ENCODE peak calls at places on chromosomes 5 and 9, in seven cellular contexts. One of them, this sample, is unnamed.

GRCh38 chr5:6783787-6784186 is 70.6 kb downstream of the TENT4A start:
- DNase-seq in ascending aorta: no peak
- DNase-seq in EL: no peak
- DNase-seq in T follicular helper cell: no peak
- DNase-seq in AG08395: no peak
- DNase-seq in GM12892: no peak
- DNase-seq in iPS-NIHi11: no peak
- DNase-seq in this sample: no peak

GRCh38 chr5:32791536-32792240 is 80.6 kb downstream of the NPR3 start:
- DNase-seq in ascending aorta: no peak
- DNase-seq in AG08395: no peak
- DNase-seq in iPS-NIHi11: no peak
- DNase-seq in GM12892: no peak
- DNase-seq in T follicular helper cell: no peak
- DNase-seq in EL: peak
- DNase-seq in this sample: no peak

GRCh38 chr9:89952401-89952800 is 347.6 kb downstream of the GADD45G start:
- DNase-seq in iPS-NIHi11: no peak
- DNase-seq in AG08395: peak
- DNase-seq in EL: no peak
- DNase-seq in GM12892: no peak
- DNase-seq in T follicular helper cell: no peak
- DNase-seq in ascending aorta: no peak
- DNase-seq in this sample: no peak

GRCh38 chr5:104061707-104062106 is 499.1 kb upstream of the NUDT12 start:
- DNase-seq in ascending aorta: no peak
- DNase-seq in T follicular helper cell: no peak
- DNase-seq in iPS-NIHi11: no peak
- DNase-seq in EL: no peak
- DNase-seq in AG08395: no peak
- DNase-seq in GM12892: no peak
- DNase-seq in this sample: no peak

GRCh38 chr9:119004618-119004990 is 364.6 kb downstream of the BRINP1 start:
- DNase-seq in T follicular helper cell: no peak
- DNase-seq in EL: peak
- DNase-seq in GM12892: no peak
- DNase-seq in iPS-NIHi11: peak
- DNase-seq in ascending aorta: peak
- DNase-seq in AG08395: peak
- DNase-seq in this sample: no peak

GRCh38 chr5:176559683-176560082 is 10.5 kb downstream of the CDHR2 start:
- DNase-seq in GM12892: no peak
- DNase-seq in iPS-NIHi11: no peak
- DNase-seq in ascending aorta: no peak
- DNase-seq in EL: no peak
- DNase-seq in T follicular helper cell: no peak
- DNase-seq in AG08395: no peak
- DNase-seq in this sample: no peak

GRCh38 chr5:58378613-58379385 is 81.1 kb downstream of the PLK2 start:
- DNase-seq in EL: no peak
- DNase-seq in ascending aorta: no peak
- DNase-seq in T follicular helper cell: no peak
- DNase-seq in iPS-NIHi11: no peak
- DNase-seq in AG08395: no peak
- DNase-seq in GM12892: no peak
- DNase-seq in this sample: peak

GRCh38 chr5:34001231-34001935 is 6.5 kb downstream of the AMACR start:
- DNase-seq in iPS-NIHi11: no peak
- DNase-seq in EL: peak
- DNase-seq in GM12892: no peak
- DNase-seq in AG08395: no peak
- DNase-seq in ascending aorta: no peak
- DNase-seq in T follicular helper cell: no peak
- DNase-seq in this sample: no peak

GRCh38 chr5:17157294-17157693 is 60.1 kb upstream of the BASP1 start:
- DNase-seq in ascending aorta: no peak
- DNase-seq in T follicular helper cell: no peak
- DNase-seq in GM12892: no peak
- DNase-seq in AG08395: no peak
- DNase-seq in iPS-NIHi11: no peak
- DNase-seq in EL: peak
- DNase-seq in this sample: no peak

GRCh38 chr5:150989695-150990094 is 30.7 kb upstream of the GPX3 start:
- DNase-seq in iPS-NIHi11: peak
- DNase-seq in ascending aorta: no peak
- DNase-seq in GM12892: no peak
- DNase-seq in AG08395: no peak
- DNase-seq in EL: no peak
- DNase-seq in T follicular helper cell: no peak
- DNase-seq in this sample: no peak

GRCh38 chr5:68711311-68712200 is 382.3 kb upstream of the SLC30A5 start:
- DNase-seq in T follicular helper cell: no peak
- DNase-seq in ascending aorta: no peak
- DNase-seq in EL: no peak
- DNase-seq in iPS-NIHi11: no peak
- DNase-seq in AG08395: no peak
- DNase-seq in GM12892: no peak
- DNase-seq in this sample: no peak

GRCh38 chr5:178113841-178114324 is 551 bp downstream of the N4BP3 start:
- DNase-seq in AG08395: no peak
- DNase-seq in ascending aorta: no peak
- DNase-seq in EL: no peak
- DNase-seq in GM12892: peak
- DNase-seq in T follicular helper cell: no peak
- DNase-seq in iPS-NIHi11: peak
- DNase-seq in this sample: no peak

GRCh38 chr9:88387733-88388202 is 476 bp upstream of the SPIN1 start:
- DNase-seq in iPS-NIHi11: peak
- DNase-seq in T follicular helper cell: no peak
- DNase-seq in ascending aorta: no peak
- DNase-seq in GM12892: peak
- DNase-seq in EL: peak
- DNase-seq in AG08395: peak
- DNase-seq in this sample: peak

GRCh38 chr5:151637676-151638075 is 46.5 kb upstream of the FAT2 start:
- DNase-seq in EL: no peak
- DNase-seq in iPS-NIHi11: no peak
- DNase-seq in ascending aorta: no peak
- DNase-seq in T follicular helper cell: no peak
- DNase-seq in AG08395: no peak
- DNase-seq in GM12892: no peak
- DNase-seq in this sample: no peak

GRCh38 chr9:95807326-95807947 is 68.1 kb upstream of the ERCC6L2 start:
- DNase-seq in T follicular helper cell: no peak
- DNase-seq in AG08395: no peak
- DNase-seq in ascending aorta: no peak
- DNase-seq in iPS-NIHi11: no peak
- DNase-seq in EL: no peak
- DNase-seq in GM12892: no peak
- DNase-seq in this sample: peak

GRCh38 chr9:16729656-16730055 is 140.8 kb downstream of the BNC2 start:
- DNase-seq in AG08395: no peak
- DNase-seq in ascending aorta: no peak
- DNase-seq in T follicular helper cell: no peak
- DNase-seq in GM12892: no peak
- DNase-seq in EL: no peak
- DNase-seq in iPS-NIHi11: no peak
- DNase-seq in this sample: no peak

GRCh38 chr5:538271-538771 is 14.1 kb upstream of the SLC9A3 start:
- DNase-seq in GM12892: no peak
- DNase-seq in T follicular helper cell: no peak
- DNase-seq in AG08395: no peak
- DNase-seq in EL: no peak
- DNase-seq in iPS-NIHi11: no peak
- DNase-seq in ascending aorta: no peak
- DNase-seq in this sample: no peak

GRCh38 chr9:89495824-89496555 is 1.9 kb downstream of the SEMA4D start:
- DNase-seq in GM12892: no peak
- DNase-seq in EL: no peak
- DNase-seq in AG08395: no peak
- DNase-seq in T follicular helper cell: no peak
- DNase-seq in iPS-NIHi11: no peak
- DNase-seq in ascending aorta: no peak
- DNase-seq in this sample: no peak

GRCh38 chr5:36878421-36879088 is 2.0 kb downstream of the NIPBL start:
- DNase-seq in AG08395: peak
- DNase-seq in T follicular helper cell: no peak
- DNase-seq in ascending aorta: no peak
- DNase-seq in EL: peak
- DNase-seq in GM12892: no peak
- DNase-seq in iPS-NIHi11: peak
- DNase-seq in this sample: peak